ENCODE peak calls at places on chromosomes 1 and 21, in six cellular contexts. One of them, this sample, is unnamed.

GRCh38 chr1:32872189-32872898 is 1.6 kb upstream of the FNDC5 start:
- DNase-seq in HL-60: no peak
- DNase-seq in body of pancreas: peak
- DNase-seq in lower lobe of right lung: peak
- DNase-seq in CD4-positive, CD25-positive, alpha-beta regulatory T cell: peak
- DNase-seq in heart right ventricle: peak
- DNase-seq in this sample: no peak

GRCh38 chr1:17567582-17567981 is 28.1 kb downstream of the ARHGEF10L start:
- DNase-seq in HL-60: no peak
- DNase-seq in body of pancreas: no peak
- DNase-seq in lower lobe of right lung: no peak
- DNase-seq in CD4-positive, CD25-positive, alpha-beta regulatory T cell: no peak
- DNase-seq in heart right ventricle: no peak
- DNase-seq in this sample: no peak

GRCh38 chr1:223727541-223727940 is 15.2 kb downstream of the CAPN2 start:
- DNase-seq in HL-60: no peak
- DNase-seq in body of pancreas: no peak
- DNase-seq in lower lobe of right lung: no peak
- DNase-seq in CD4-positive, CD25-positive, alpha-beta regulatory T cell: no peak
- DNase-seq in heart right ventricle: no peak
- DNase-seq in this sample: no peak

GRCh38 chr1:172875892-172876291 is 174.8 kb downstream of the TNFSF18 start:
- DNase-seq in HL-60: no peak
- DNase-seq in body of pancreas: no peak
- DNase-seq in lower lobe of right lung: no peak
- DNase-seq in CD4-positive, CD25-positive, alpha-beta regulatory T cell: no peak
- DNase-seq in heart right ventricle: no peak
- DNase-seq in this sample: no peak

GRCh38 chr1:12552951-12553921 is 64.8 kb downstream of the DHRS3 start:
- DNase-seq in HL-60: no peak
- DNase-seq in body of pancreas: no peak
- DNase-seq in lower lobe of right lung: peak
- DNase-seq in CD4-positive, CD25-positive, alpha-beta regulatory T cell: no peak
- DNase-seq in heart right ventricle: no peak
- DNase-seq in this sample: no peak

GRCh38 chr1:201543871-201544521 is 5.1 kb downstream of the NAV1 start:
- DNase-seq in HL-60: no peak
- DNase-seq in body of pancreas: no peak
- DNase-seq in lower lobe of right lung: no peak
- DNase-seq in CD4-positive, CD25-positive, alpha-beta regulatory T cell: no peak
- DNase-seq in heart right ventricle: no peak
- DNase-seq in this sample: no peak

GRCh38 chr1:197521118-197521739 is 253.2 kb downstream of the CRB1 start:
- DNase-seq in HL-60: no peak
- DNase-seq in body of pancreas: no peak
- DNase-seq in lower lobe of right lung: no peak
- DNase-seq in CD4-positive, CD25-positive, alpha-beta regulatory T cell: peak
- DNase-seq in heart right ventricle: no peak
- DNase-seq in this sample: no peak

GRCh38 chr1:31771891-31772668 is 7.9 kb upstream of the ADGRB2 start:
- DNase-seq in HL-60: no peak
- DNase-seq in body of pancreas: no peak
- DNase-seq in lower lobe of right lung: no peak
- DNase-seq in CD4-positive, CD25-positive, alpha-beta regulatory T cell: peak
- DNase-seq in heart right ventricle: no peak
- DNase-seq in this sample: no peak

GRCh38 chr1:206518206-206518605 is 10.9 kb downstream of the RASSF5 start:
- DNase-seq in HL-60: no peak
- DNase-seq in body of pancreas: no peak
- DNase-seq in lower lobe of right lung: no peak
- DNase-seq in CD4-positive, CD25-positive, alpha-beta regulatory T cell: no peak
- DNase-seq in heart right ventricle: no peak
- DNase-seq in this sample: no peak

GRCh38 chr1:214086945-214087344 is 99.2 kb downstream of the PROX1 start:
- DNase-seq in HL-60: no peak
- DNase-seq in body of pancreas: no peak
- DNase-seq in lower lobe of right lung: no peak
- DNase-seq in CD4-positive, CD25-positive, alpha-beta regulatory T cell: no peak
- DNase-seq in heart right ventricle: no peak
- DNase-seq in this sample: no peak

GRCh38 chr1:12346483-12347155 is 116.8 kb downstream of the VPS13D start:
- DNase-seq in HL-60: no peak
- DNase-seq in body of pancreas: no peak
- DNase-seq in lower lobe of right lung: no peak
- DNase-seq in CD4-positive, CD25-positive, alpha-beta regulatory T cell: no peak
- DNase-seq in heart right ventricle: no peak
- DNase-seq in this sample: no peak

GRCh38 chr1:194533641-194534040 is 1347.2 kb upstream of the B3GALT2 start:
- DNase-seq in HL-60: no peak
- DNase-seq in body of pancreas: no peak
- DNase-seq in lower lobe of right lung: no peak
- DNase-seq in CD4-positive, CD25-positive, alpha-beta regulatory T cell: no peak
- DNase-seq in heart right ventricle: no peak
- DNase-seq in this sample: no peak

GRCh38 chr1:170261669-170262068 is 115.9 kb downstream of the NTMT2 start:
- DNase-seq in HL-60: no peak
- DNase-seq in body of pancreas: no peak
- DNase-seq in lower lobe of right lung: no peak
- DNase-seq in CD4-positive, CD25-positive, alpha-beta regulatory T cell: no peak
- DNase-seq in heart right ventricle: no peak
- DNase-seq in this sample: no peak

GRCh38 chr1:36890776-36891175 is 143.5 kb downstream of the GRIK3 start:
- DNase-seq in HL-60: no peak
- DNase-seq in body of pancreas: no peak
- DNase-seq in lower lobe of right lung: no peak
- DNase-seq in CD4-positive, CD25-positive, alpha-beta regulatory T cell: no peak
- DNase-seq in heart right ventricle: no peak
- DNase-seq in this sample: no peak

GRCh38 chr21:25283720-25284119 is 323.6 kb downstream of the MRPL39 start:
- DNase-seq in HL-60: no peak
- DNase-seq in body of pancreas: no peak
- DNase-seq in lower lobe of right lung: no peak
- DNase-seq in CD4-positive, CD25-positive, alpha-beta regulatory T cell: no peak
- DNase-seq in heart right ventricle: no peak
- DNase-seq in this sample: no peak

GRCh38 chr21:16837319-16837718 is 675.5 kb upstream of the CXADR start:
- DNase-seq in HL-60: no peak
- DNase-seq in body of pancreas: no peak
- DNase-seq in lower lobe of right lung: no peak
- DNase-seq in CD4-positive, CD25-positive, alpha-beta regulatory T cell: no peak
- DNase-seq in heart right ventricle: no peak
- DNase-seq in this sample: no peak

GRCh38 chr1:153880962-153881361 is 41.8 kb downstream of the GATAD2B start:
- DNase-seq in HL-60: no peak
- DNase-seq in body of pancreas: peak
- DNase-seq in lower lobe of right lung: peak
- DNase-seq in CD4-positive, CD25-positive, alpha-beta regulatory T cell: no peak
- DNase-seq in heart right ventricle: peak
- DNase-seq in this sample: peak

GRCh38 chr1:46549697-46550681 is 1.5 kb downstream of the KNCN start:
- DNase-seq in HL-60: no peak
- DNase-seq in body of pancreas: no peak
- DNase-seq in lower lobe of right lung: peak
- DNase-seq in CD4-positive, CD25-positive, alpha-beta regulatory T cell: peak
- DNase-seq in heart right ventricle: no peak
- DNase-seq in this sample: no peak

GRCh38 chr21:15781986-15782385 is 52.2 kb downstream of the USP25 start:
- DNase-seq in HL-60: no peak
- DNase-seq in body of pancreas: no peak
- DNase-seq in lower lobe of right lung: no peak
- DNase-seq in CD4-positive, CD25-positive, alpha-beta regulatory T cell: no peak
- DNase-seq in heart right ventricle: no peak
- DNase-seq in this sample: no peak

GRCh38 chr1:39640861-39641260 is 1.4 kb upstream of the HEYL start:
- DNase-seq in HL-60: peak
- DNase-seq in body of pancreas: no peak
- DNase-seq in lower lobe of right lung: no peak
- DNase-seq in CD4-positive, CD25-positive, alpha-beta regulatory T cell: no peak
- DNase-seq in heart right ventricle: no peak
- DNase-seq in this sample: no peak

GRCh38 chr1:238674331-238674730 is 712.0 kb upstream of the CHRM3 start:
- DNase-seq in HL-60: no peak
- DNase-seq in body of pancreas: no peak
- DNase-seq in lower lobe of right lung: no peak
- DNase-seq in CD4-positive, CD25-positive, alpha-beta regulatory T cell: no peak
- DNase-seq in heart right ventricle: no peak
- DNase-seq in this sample: no peak
- H3K27ac ChIP-seq in HL-60: no peak
- H3K27ac ChIP-seq in body of pancreas: no peak
- H3K27ac ChIP-seq in lower lobe of right lung: no peak
- H3K27ac ChIP-seq in CD4-positive, CD25-positive, alpha-beta regulatory T cell: no peak
- H3K27ac ChIP-seq in heart right ventricle: no peak
- H3K27ac ChIP-seq in this sample: no peak

GRCh38 chr1:160541622-160542302 is 18.7 kb upstream of the SLAMF6 start:
- DNase-seq in HL-60: no peak
- DNase-seq in body of pancreas: no peak
- DNase-seq in lower lobe of right lung: no peak
- DNase-seq in CD4-positive, CD25-positive, alpha-beta regulatory T cell: no peak
- DNase-seq in heart right ventricle: no peak
- DNase-seq in this sample: no peak

GRCh38 chr1:160537714-160538665 is 14.9 kb upstream of the SLAMF6 start:
- DNase-seq in HL-60: no peak
- DNase-seq in body of pancreas: no peak
- DNase-seq in lower lobe of right lung: no peak
- DNase-seq in CD4-positive, CD25-positive, alpha-beta regulatory T cell: no peak
- DNase-seq in heart right ventricle: no peak
- DNase-seq in this sample: no peak

GRCh38 chr1:160539896-160540858 is 17.1 kb upstream of the SLAMF6 start:
- DNase-seq in HL-60: peak
- DNase-seq in body of pancreas: peak
- DNase-seq in lower lobe of right lung: no peak
- DNase-seq in CD4-positive, CD25-positive, alpha-beta regulatory T cell: peak
- DNase-seq in heart right ventricle: peak
- DNase-seq in this sample: no peak

GRCh38 chr1:160540859-160541233 is 17.8 kb upstream of the SLAMF6 start:
- DNase-seq in HL-60: no peak
- DNase-seq in body of pancreas: no peak
- DNase-seq in lower lobe of right lung: no peak
- DNase-seq in CD4-positive, CD25-positive, alpha-beta regulatory T cell: no peak
- DNase-seq in heart right ventricle: no peak
- DNase-seq in this sample: no peak

GRCh38 chr1:160538985-160539651 is 16.1 kb upstream of the SLAMF6 start:
- DNase-seq in HL-60: no peak
- DNase-seq in body of pancreas: peak
- DNase-seq in lower lobe of right lung: no peak
- DNase-seq in CD4-positive, CD25-positive, alpha-beta regulatory T cell: no peak
- DNase-seq in heart right ventricle: no peak
- DNase-seq in this sample: no peak
- H3K4me3 ChIP-seq in HL-60: no peak
- H3K4me3 ChIP-seq in body of pancreas: no peak
- H3K4me3 ChIP-seq in lower lobe of right lung: no peak
- H3K4me3 ChIP-seq in CD4-positive, CD25-positive, alpha-beta regulatory T cell: peak
- H3K4me3 ChIP-seq in heart right ventricle: no peak
- H3K4me3 ChIP-seq in this sample: no peak

DNA sequence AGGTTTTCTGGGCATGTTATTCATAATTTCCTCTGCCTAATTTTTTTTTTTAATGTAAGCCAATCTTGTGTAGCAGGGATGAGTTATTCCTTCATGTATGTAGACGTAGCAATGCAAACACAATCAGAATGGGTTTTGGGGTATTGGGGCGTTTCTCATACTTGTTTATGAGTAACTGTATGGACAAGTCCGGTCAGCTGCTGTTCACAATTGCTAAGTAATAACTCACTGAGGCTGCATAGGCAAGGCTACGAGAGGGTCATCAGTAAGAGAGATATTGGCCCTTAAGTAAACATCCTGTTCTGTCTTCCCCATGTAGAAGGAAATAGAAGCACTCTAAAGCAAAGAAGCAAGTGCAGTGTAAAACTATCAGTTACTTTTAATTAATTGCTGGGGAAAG is 9.5 kb upstream of the TARS2 start:
- DNase-seq in HL-60: no peak
- DNase-seq in body of pancreas: no peak
- DNase-seq in lower lobe of right lung: no peak
- DNase-seq in CD4-positive, CD25-positive, alpha-beta regulatory T cell: no peak
- DNase-seq in heart right ventricle: no peak
- DNase-seq in this sample: no peak
- H3K27ac ChIP-seq in HL-60: no peak
- H3K27ac ChIP-seq in body of pancreas: no peak
- H3K27ac ChIP-seq in lower lobe of right lung: no peak
- H3K27ac ChIP-seq in CD4-positive, CD25-positive, alpha-beta regulatory T cell: no peak
- H3K27ac ChIP-seq in heart right ventricle: peak
- H3K27ac ChIP-seq in this sample: no peak

GRCh38 chr1:117123274-117123673 is 1.7 kb upstream of the TRIM45 start:
- DNase-seq in HL-60: no peak
- DNase-seq in body of pancreas: no peak
- DNase-seq in lower lobe of right lung: no peak
- DNase-seq in CD4-positive, CD25-positive, alpha-beta regulatory T cell: no peak
- DNase-seq in heart right ventricle: no peak
- DNase-seq in this sample: no peak

GRCh38 chr1:117130526-117130925 is 9.0 kb upstream of the TRIM45 start:
- DNase-seq in HL-60: no peak
- DNase-seq in body of pancreas: no peak
- DNase-seq in lower lobe of right lung: no peak
- DNase-seq in CD4-positive, CD25-positive, alpha-beta regulatory T cell: no peak
- DNase-seq in heart right ventricle: no peak
- DNase-seq in this sample: no peak

GRCh38 chr1:117127840-117128239 is 6.3 kb upstream of the TRIM45 start:
- DNase-seq in HL-60: no peak
- DNase-seq in body of pancreas: no peak
- DNase-seq in lower lobe of right lung: no peak
- DNase-seq in CD4-positive, CD25-positive, alpha-beta regulatory T cell: no peak
- DNase-seq in heart right ventricle: no peak
- DNase-seq in this sample: no peak

GRCh38 chr1:117128323-117129079 is 7.0 kb upstream of the TRIM45 start:
- DNase-seq in HL-60: no peak
- DNase-seq in body of pancreas: no peak
- DNase-seq in lower lobe of right lung: no peak
- DNase-seq in CD4-positive, CD25-positive, alpha-beta regulatory T cell: peak
- DNase-seq in heart right ventricle: no peak
- DNase-seq in this sample: no peak
- H3K4me3 ChIP-seq in HL-60: no peak
- H3K4me3 ChIP-seq in body of pancreas: no peak
- H3K4me3 ChIP-seq in lower lobe of right lung: no peak
- H3K4me3 ChIP-seq in CD4-positive, CD25-positive, alpha-beta regulatory T cell: no peak
- H3K4me3 ChIP-seq in heart right ventricle: peak
- H3K4me3 ChIP-seq in this sample: peak

DNA sequence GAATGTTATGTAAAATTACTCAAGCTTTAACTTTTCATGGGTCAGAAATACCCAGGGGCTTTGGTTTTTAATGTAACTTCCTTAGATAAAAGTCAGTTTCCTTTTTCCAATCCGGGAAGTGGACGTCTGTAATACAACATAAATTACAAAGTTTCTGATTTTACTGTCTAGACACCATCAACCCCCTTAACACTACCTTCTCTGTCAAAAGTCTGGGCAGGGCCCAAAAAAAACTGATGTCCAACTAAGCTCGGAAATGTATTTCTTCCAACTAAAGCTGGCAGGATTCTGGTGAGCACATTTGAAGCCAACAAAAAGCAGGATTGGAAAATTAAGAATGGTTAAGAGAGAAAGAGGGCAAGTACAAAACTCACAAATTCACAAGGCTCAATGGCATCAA is 24.4 kb downstream of the DDAH1 start:
- DNase-seq in HL-60: no peak
- DNase-seq in body of pancreas: no peak
- DNase-seq in lower lobe of right lung: no peak
- DNase-seq in CD4-positive, CD25-positive, alpha-beta regulatory T cell: no peak
- DNase-seq in heart right ventricle: no peak
- DNase-seq in this sample: no peak
- H3K27ac ChIP-seq in HL-60: no peak
- H3K27ac ChIP-seq in body of pancreas: no peak
- H3K27ac ChIP-seq in lower lobe of right lung: no peak
- H3K27ac ChIP-seq in CD4-positive, CD25-positive, alpha-beta regulatory T cell: no peak
- H3K27ac ChIP-seq in heart right ventricle: no peak
- H3K27ac ChIP-seq in this sample: no peak